ENCODE peak calls at places on chromosomes 2 and 18, in six cellular contexts. A is CD8-positive, alpha-beta T cell; C is lung; I is tibial artery; L is left ventricle myocardium inferior; V is psoas muscle. T is an unnamed sample.

GRCh38 chr2:73063909-73064875 is 7.3 kb downstream of the SFXN5 start:
- DNase-seq in V (no peak), I (no peak), L (no peak), C (no peak), A (no peak), T (no peak)

GRCh38 chr2:172484253-172484652 is 56.9 kb downstream of the ITGA6 start:
- DNase-seq in A (no peak), I (no peak), C (no peak), V (no peak), L (no peak), T (peak; percentile 34)

GRCh38 chr2:102129956-102130650 is 12.4 kb upstream of the IL1R1 start:
- DNase-seq in A (no peak), L (no peak), I (no peak), C (no peak), V (no peak), T (no peak)

GRCh38 chr2:219728993-219729487 is 101.6 kb downstream of the SLC4A3 start:
- DNase-seq in C (no peak), L (no peak), A (no peak), I (no peak), V (no peak), T (no peak)

GRCh38 chr2:71455011-71455740 is 1.8 kb downstream of the DYSF start:
- DNase-seq in L (no peak), C (peak; percentile 32), A (no peak), I (no peak), V (no peak), T (no peak)

GRCh38 chr18:13216732-13217465 is 1.7 kb upstream of the LDLRAD4 start:
- DNase-seq in V (peak; percentile 79), L (peak; percentile 59), A (peak; percentile 17), C (no peak), I (peak; percentile 79), T (peak; percentile 14)

GRCh38 chr2:191845248-191845715 is 1.6 kb downstream of the CAVIN2 start:
- DNase-seq in A (no peak), V (peak; percentile 59), C (peak; percentile 48), I (no peak), L (peak; percentile 66), T (no peak)

GRCh38 chr2:66569321-66569851 is 134.5 kb downstream of the MEIS1 start:
- DNase-seq in V (no peak), C (no peak), L (no peak), I (no peak), A (no peak), T (peak; percentile 17)

GRCh38 chr2:50649626-50650397 is 382.1 kb downstream of the NRXN1 start:
- DNase-seq in A (no peak), V (no peak), C (no peak), I (no peak), L (no peak), T (no peak)

GRCh38 chr2:72694715-72695496 is 130.9 kb downstream of the EXOC6B start:
- DNase-seq in A (no peak), I (no peak), V (peak; percentile 53), C (peak; percentile 43), L (peak; percentile 72), T (no peak)

GRCh38 chr18:67239826-67240225 is 276.7 kb downstream of the DSEL start:
- DNase-seq in A (no peak), C (no peak), I (no peak), V (no peak), L (no peak), T (no peak)

GRCh38 chr18:67241292-67241691 is 275.2 kb downstream of the DSEL start:
- DNase-seq in L (no peak), C (no peak), V (no peak), A (no peak), I (no peak), T (no peak)

GRCh38 chr18:67242001-67242400 is 274.5 kb downstream of the DSEL start:
- DNase-seq in V (no peak), L (no peak), A (no peak), I (no peak), C (no peak), T (no peak)

DNA sequence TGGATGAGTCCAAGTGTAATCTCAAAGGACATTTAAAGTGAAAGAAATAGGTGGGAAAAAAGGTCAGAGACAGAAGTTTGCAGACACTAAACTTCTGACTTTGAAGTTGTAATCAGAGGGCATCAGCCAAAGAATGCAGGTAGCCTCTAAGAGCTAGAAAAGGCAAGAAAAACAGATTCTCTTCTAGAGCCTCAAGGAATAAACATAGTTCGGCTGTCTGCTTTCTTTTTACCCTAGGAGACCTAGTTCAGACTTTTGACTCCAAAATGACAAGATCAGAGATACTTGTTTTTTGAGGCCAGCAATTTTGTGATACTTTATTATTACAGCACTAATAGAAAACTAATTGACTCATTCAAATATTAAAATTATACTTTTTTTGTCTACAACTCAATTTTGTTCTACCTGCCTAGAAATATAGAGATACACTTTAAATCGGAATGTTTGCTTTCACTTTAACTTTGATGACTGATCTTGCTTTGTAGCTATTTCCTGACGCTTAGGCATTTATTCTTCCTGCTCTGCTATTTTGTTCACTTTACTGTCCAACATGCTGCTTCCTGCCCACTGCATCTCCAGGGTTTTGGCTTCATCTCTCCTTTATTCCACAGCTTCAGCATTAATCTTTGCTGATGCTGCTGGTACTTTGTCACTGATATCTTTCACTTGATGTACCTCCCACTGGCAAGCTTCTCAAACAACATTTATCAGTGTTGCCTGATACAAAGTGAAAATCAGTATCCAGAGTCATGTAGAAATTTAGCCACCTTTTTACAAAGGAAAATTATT is 272.5 kb downstream of the DSEL start:
- DNase-seq in L (no peak), I (no peak), V (no peak), A (no peak), C (no peak), T (no peak)
- H3K4me3 ChIP-seq in L (peak overlapping the region; percentile 28), I (peak overlapping the region; percentile 2), V (no peak overlapping the region), A (peak overlapping the region; percentile 21), C (no peak overlapping the region), T (peak overlapping the region; percentile 47)

GRCh38 chr2:40754912-40755311 is 303.0 kb upstream of the SLC8A1 start:
- DNase-seq in I (no peak), L (no peak), V (no peak), A (no peak), C (no peak), T (no peak)

GRCh38 chr2:40758778-40759177 is 306.9 kb upstream of the SLC8A1 start:
- DNase-seq in I (no peak), C (no peak), A (no peak), V (no peak), L (no peak), T (peak; percentile 3)

GRCh38 chr2:40760071-40760666 is 308.3 kb upstream of the SLC8A1 start:
- DNase-seq in I (no peak), C (no peak), A (no peak), V (no peak), L (no peak), T (peak; percentile 41)
- TF ChIP-seq CTCF in I (peak; percentile 62), C (no peak), A (no peak), V (peak; percentile 42), L (peak; percentile 81), T (peak; percentile 64)

GRCh38 chr18:37484893-37485834 is 80.4 kb downstream of the CELF4 start:
- DNase-seq in V (no peak), C (no peak), L (no peak), A (no peak), I (no peak), T (peak; percentile 4)
- H3K4me3 ChIP-seq in V (peak overlapping the region; percentile 55), C (no peak overlapping the region), L (peak overlapping the region; percentile 41), A (no peak overlapping the region), I (no peak overlapping the region), T (no peak overlapping the region)

DNA sequence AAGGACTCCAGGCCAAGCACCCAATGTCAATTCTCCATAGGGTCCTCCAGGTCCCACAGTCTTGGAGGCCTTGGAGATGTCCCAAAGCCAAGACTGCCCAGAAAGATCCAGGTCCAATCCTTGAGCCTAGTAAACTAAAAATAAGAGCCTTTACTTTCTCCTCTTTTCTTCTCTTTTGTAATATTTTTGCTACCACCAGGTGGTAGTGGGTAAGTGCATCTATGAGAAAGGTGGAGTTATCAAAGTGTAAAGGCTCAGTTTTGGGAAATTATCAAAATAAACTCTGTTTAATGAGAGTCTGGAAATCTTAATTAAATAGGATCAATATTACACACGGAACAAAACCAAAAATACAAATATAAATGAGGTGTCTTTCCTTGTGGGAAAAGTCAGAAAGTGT is 276.4 kb downstream of the ALK start:
- DNase-seq in C (no peak), I (no peak), L (no peak), A (no peak), V (no peak), T (no peak)
- TF ChIP-seq CTCF in C (no peak), I (no peak), L (no peak), A (no peak), V (no peak), T (no peak)

GRCh38 chr2:27497288-27497627 is 619 bp downstream of the GCKR start:
- DNase-seq in I (no peak), L (no peak), C (no peak), V (no peak), A (no peak), T (no peak)

GRCh38 chr2:27494944-27495554 is at the start of gene FNDC4:
- DNase-seq in L (peak; percentile 31), C (no peak), A (no peak), I (no peak), V (peak; percentile 54), T (no peak)

GRCh38 chr2:27494284-27494943 is 586 bp downstream of the FNDC4 start:
- DNase-seq in A (no peak), I (peak; percentile 81), C (no peak), L (peak; percentile 18), V (peak; percentile 75), T (no peak)

GRCh38 chr2:27495840-27496356 is 741 bp upstream of the GCKR start:
- DNase-seq in V (no peak), I (no peak), A (no peak), C (no peak), L (no peak), T (no peak)

GRCh38 chr2:27496357-27497287 is at the start of gene GCKR:
- DNase-seq in C (no peak), L (no peak), A (no peak), I (no peak), V (no peak), T (no peak)
- H3K4me3 ChIP-seq in C (no peak within 1 kb of the TSS), L (peak within 1 kb of the TSS; percentile 70), A (no peak within 1 kb of the TSS), I (no peak within 1 kb of the TSS), V (no peak within 1 kb of the TSS), T (no peak within 1 kb of the TSS)

DNA sequence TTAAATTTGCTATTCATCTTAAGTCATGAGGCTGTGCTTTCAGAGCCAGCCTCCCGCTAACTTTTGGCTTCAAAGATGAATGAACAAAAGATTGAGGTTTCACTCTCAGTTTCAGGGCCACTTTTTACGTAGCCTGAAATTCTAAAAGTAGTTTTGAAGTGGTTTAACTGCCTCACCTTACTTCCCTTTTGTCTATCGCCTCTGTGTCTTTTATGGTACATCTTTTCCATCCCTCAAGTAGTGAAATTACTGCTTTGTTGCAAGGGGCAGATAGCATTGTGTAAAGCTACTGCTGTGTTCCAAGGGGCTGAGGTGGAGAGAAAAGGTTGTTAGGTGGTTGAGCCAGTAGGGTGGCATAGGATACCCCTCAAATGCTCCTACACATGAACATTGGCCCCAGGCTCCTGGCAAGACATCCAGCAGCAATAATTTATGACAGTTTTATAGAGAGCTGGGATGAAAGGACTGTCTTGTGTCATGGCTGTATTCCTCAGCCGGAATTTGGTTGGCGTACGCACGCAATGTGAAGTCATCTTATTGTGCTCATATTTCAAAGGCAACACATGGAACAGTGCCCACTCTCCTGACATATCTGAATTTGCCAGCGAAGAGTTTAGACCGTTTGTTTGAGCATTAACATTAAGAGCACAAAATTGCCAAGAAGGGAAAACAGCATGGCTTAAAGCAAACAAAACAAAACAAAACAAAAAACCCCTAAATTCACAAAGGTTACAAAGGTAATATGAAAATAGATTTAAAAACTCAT is 32.2 kb downstream of the QPCT start:
- DNase-seq in A (no peak), I (no peak), V (peak; percentile 85), L (no peak), C (no peak), T (peak; percentile 84)
- TF ChIP-seq CTCF in A (no peak), I (no peak), V (no peak), L (no peak), C (no peak), T (no peak)

GRCh38 chr18:54209471-54210180 is 14.8 kb downstream of the MBD2 start:
- DNase-seq in I (no peak), V (no peak), A (no peak), L (no peak), C (no peak), T (peak; percentile 77)
- H3K4me3 ChIP-seq in I (no peak overlapping the region), V (no peak overlapping the region), A (no peak overlapping the region), L (no peak overlapping the region), C (no peak overlapping the region), T (peak overlapping the region; percentile 29)